ENCODE peak calls at places on chromosomes 11 and 22, in six cellular contexts. D is K562, Q is A549, C is stomach, H is prostate gland, Z is right lobe of liver. X is an unnamed sample. For H3K4me1 and H3K9me3, the result is how much of the 10 kb centered on the place peaks cover.

GRCh38 chr11:112161012-112161411 is 2.9 kb downstream of the IL18 start:
- DNase-seq in H (no peak), Z (no peak), D (no peak), Q (no peak), C (no peak), X (no peak)

GRCh38 chr11:1863352-1864215 is 10.7 kb downstream of the LSP1 start:
- DNase-seq in D (peak), H (peak), Q (peak), Z (peak), C (peak), X (peak)

GRCh38 chr11:7511405-7511804 is 2.4 kb upstream of the PPFIBP2 start:
- DNase-seq in D (no peak), Q (no peak), C (peak), Z (peak), H (peak), X (peak)

GRCh38 chr11:13761712-13762111 is 93.2 kb downstream of the FAR1 start:
- DNase-seq in H (no peak), Z (no peak), Q (no peak), C (no peak), D (no peak), X (no peak)

GRCh38 chr11:117944554-117944953 is 15.4 kb upstream of the TMPRSS13 start:
- DNase-seq in C (peak), Q (no peak), D (no peak), Z (no peak), H (no peak), X (no peak)

GRCh38 chr22:40414838-40415505 is 44.6 kb downstream of the SGSM3 start:
- DNase-seq in C (no peak), Z (no peak), D (no peak), H (no peak), Q (no peak), X (no peak)

GRCh38 chr11:73426184-73426845 is 50.1 kb downstream of the RELT start:
- DNase-seq in D (no peak), Z (no peak), Q (no peak), C (no peak), H (no peak), X (no peak)

GRCh38 chr11:69050592-69051380 is 2.1 kb downstream of the TPCN2 start:
- DNase-seq in Q (no peak), Z (no peak), D (no peak), H (no peak), C (no peak), X (no peak)

GRCh38 chr11:57417056-57417455 is 9.9 kb downstream of the SLC43A3 start:
- DNase-seq in D (no peak), Q (no peak), Z (no peak), C (no peak), H (no peak), X (peak)

GRCh38 chr11:9219572-9219971 is 45.6 kb downstream of the DENND5A start:
- DNase-seq in D (no peak), Q (no peak), Z (no peak), H (no peak), C (no peak), X (no peak)

GRCh38 chr11:58928691-58929090 is 10.6 kb upstream of the GLYATL1 start:
- DNase-seq in Z (no peak), H (no peak), D (no peak), C (no peak), Q (no peak), X (no peak)

GRCh38 chr11:132670921-132671675 is 861.2 kb downstream of the OPCML start:
- DNase-seq in H (no peak), C (no peak), Z (no peak), D (no peak), Q (no peak), X (no peak)

GRCh38 chr22:45531944-45532631 is 29.4 kb downstream of the FBLN1 start:
- DNase-seq in C (no peak), Q (no peak), H (no peak), Z (no peak), D (no peak), X (no peak)

GRCh38 chr11:9385288-9385902 is 943 bp downstream of the IPO7 start:
- DNase-seq in D (peak), C (peak), Z (no peak), Q (peak), H (no peak), X (no peak)

GRCh38 chr22:23215294-23216204 is 35.2 kb downstream of the BCR start:
- DNase-seq in Q (no peak), Z (peak), H (no peak), C (peak), D (peak), X (peak)

GRCh38 chr11:55658031-55658573 is 3.9 kb upstream of the OR4C6 start:
- DNase-seq in D (no peak), C (no peak), H (no peak), Z (no peak), Q (no peak), X (no peak)

GRCh38 chr22:41302016-41302767 is 867 bp downstream of the ZC3H7B start:
- DNase-seq in H (no peak), Z (peak), D (peak), C (no peak), Q (no peak), X (no peak)

GRCh38 chr11:108733479-108734116 is 68.7 kb downstream of the DDX10 start:
- DNase-seq in C (no peak), D (peak), Z (no peak), Q (no peak), H (no peak), X (no peak)

GRCh38 chr22:22179858-22180257 is 64.7 kb upstream of the VPREB1 start:
- DNase-seq in H (no peak), D (no peak), Q (no peak), C (no peak), Z (no peak), X (no peak)

GRCh38 chr11:74443071-74443864 is 24.1 kb downstream of the KCNE3 start:
- DNase-seq in Q (peak), H (peak), D (no peak), C (peak), Z (peak), X (no peak)

GRCh38 chr11:109984634-109985289 is 108.4 kb upstream of the ZC3H12C start:
- DNase-seq in Q (no peak), C (no peak), D (no peak), Z (no peak), H (no peak), X (no peak)

GRCh38 chr11:6481924-6482275 is 599 bp downstream of the TIMM10B start:
- DNase-seq in D (no peak), Z (no peak), H (no peak), C (no peak), Q (no peak), X (no peak)

GRCh38 chr11:4181780-4182721 is 87.5 kb downstream of the RRM1 start:
- DNase-seq in Q (peak), H (peak), D (peak), C (peak), Z (peak), X (peak)

GRCh38 chr22:32546480-32546879 is 71.9 kb downstream of the FBXO7 start:
- DNase-seq in Q (no peak), Z (no peak), C (no peak), H (no peak), D (no peak), X (no peak)

GRCh38 chr11:96075532-96075959 is 151.6 kb upstream of the MTMR2 start:
- DNase-seq in C (no peak), Z (no peak), Q (no peak), D (no peak), H (no peak), X (no peak)

GRCh38 chr11:62573006-62573591 is 592 bp downstream of the EEF1G start:
- DNase-seq in D (no peak), C (no peak), Z (peak), Q (no peak), H (no peak), X (peak)

GRCh38 chr22:31488988-31489617 is 539 bp downstream of the EIF4ENIF1 start:
- DNase-seq in H (peak), Q (no peak), Z (peak), C (peak), D (peak), X (peak)

GRCh38 chr11:57121996-57122395 is 59.8 kb upstream of the LRRC55 start:
- DNase-seq in C (no peak), H (no peak), D (peak), Q (no peak), Z (no peak), X (no peak)

GRCh38 chr11:14748093-14748492 is 104.5 kb downstream of the PDE3B start:
- DNase-seq in D (no peak), H (no peak), Z (no peak), Q (no peak), C (no peak), X (no peak)

GRCh38 chr22:40279017-40279416 is 67.3 kb upstream of the ADSL start:
- DNase-seq in D (no peak), H (no peak), Q (no peak), Z (no peak), C (no peak), X (no peak)

GRCh38 chr11:46281374-46281831 is 3.9 kb downstream of the CREB3L1 start:
- DNase-seq in D (peak), H (peak), Z (no peak), Q (no peak), C (peak), X (peak)

GRCh38 chr11:128341280-128341679 is 246.1 kb downstream of the ETS1 start:
- DNase-seq in Z (no peak), H (no peak), C (no peak), Q (no peak), D (no peak), X (no peak)

DNA sequence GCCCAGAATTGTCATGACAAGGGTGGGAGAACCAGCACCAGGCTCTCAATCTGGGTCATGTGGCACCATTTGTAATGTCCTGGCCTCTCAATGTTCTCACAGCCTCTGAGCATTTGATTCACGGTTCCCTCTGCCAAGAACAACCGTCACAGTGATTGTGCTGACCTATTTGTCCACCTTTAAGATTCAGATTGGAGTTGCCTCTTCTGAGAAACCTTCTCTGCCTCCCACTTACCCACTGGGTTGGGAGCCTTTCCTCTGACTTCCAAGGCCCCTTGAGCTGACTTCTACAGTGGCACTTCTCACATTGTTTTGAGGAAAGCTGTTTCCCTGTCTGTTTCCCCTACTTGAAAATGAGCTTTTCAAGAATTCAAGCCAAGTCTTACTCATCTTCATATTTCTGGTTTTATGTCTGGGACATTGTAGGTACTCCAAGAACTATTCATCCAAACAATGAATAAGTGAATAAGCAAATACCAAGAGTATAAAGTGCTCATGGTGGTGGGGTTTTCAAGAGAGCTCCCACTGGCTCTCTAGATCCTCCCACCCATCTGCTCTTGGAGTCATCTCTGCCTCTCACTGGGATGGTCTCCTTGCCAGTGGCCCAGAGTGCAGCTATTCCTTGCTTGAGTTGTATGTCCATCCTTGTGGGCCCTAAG is 126.4 kb upstream of the E2F8 start:
- DNase-seq in H (no peak), C (no peak), Z (no peak), Q (no peak), D (no peak), X (no peak)
- H3K4me1 ChIP-seq in H (under half), C (under half), Z (under half), Q (under half), D (under half), X (under half)

GRCh38 chr11:102603091-102603490 is 22.0 kb downstream of the MMP20 start:
- DNase-seq in Q (no peak), C (no peak), H (peak), D (no peak), Z (no peak), X (peak)
- H3K9me3 ChIP-seq in Q (under half), C (under half), H (under half), D (under half), Z (under half), X (under half)

GRCh38 chr11:12249590-12250260 is 127.6 kb upstream of the PARVA start:
- DNase-seq in Z (no peak), H (peak), D (no peak), C (peak), Q (no peak), X (peak)
- TF ChIP-seq POLR2A in Z (no peak), H (no peak), D (no peak), C (no peak), Q (no peak), X (no peak)

GRCh38 chr11:47494996-47495855 is 46.3 kb upstream of the RAPSN start:
- DNase-seq in Z (no peak), D (no peak), H (no peak), C (no peak), Q (no peak), X (no peak)

GRCh38 chr11:47498584-47499152 is 49.7 kb upstream of the RAPSN start:
- DNase-seq in H (no peak), C (no peak), D (no peak), Z (peak), Q (no peak), X (no peak)

GRCh38 chr11:47495856-47496217 is 46.9 kb upstream of the RAPSN start:
- DNase-seq in D (no peak), H (no peak), Q (no peak), C (no peak), Z (no peak), X (no peak)

GRCh38 chr11:47498149-47498548 is 49.2 kb upstream of the RAPSN start:
- DNase-seq in Z (no peak), D (no peak), C (no peak), Q (no peak), H (no peak), X (no peak)

GRCh38 chr11:47496808-47497207 is 47.9 kb upstream of the RAPSN start:
- DNase-seq in Q (no peak), H (no peak), D (no peak), C (no peak), Z (no peak), X (no peak)
- H3K4me1 ChIP-seq in Q (under half), H (under half), D (under half), C (half or more), Z (under half), X (under half)

GRCh38 chr11:94648789-94649188 is 81.6 kb downstream of the PIWIL4 start:
- DNase-seq in H (no peak), Q (no peak), D (no peak), Z (no peak), C (no peak), X (no peak)
- H3K9me3 ChIP-seq in H (under half), Q (under half), D (under half), Z (under half), C (under half), X (under half)

GRCh38 chr11:105109855-105110750 is 29.5 kb downstream of the CARD18 start:
- DNase-seq in D (no peak), Z (no peak), Q (no peak), C (no peak), H (no peak), X (no peak)
- TF ChIP-seq POLR2A in D (no peak), Z (no peak), Q (no peak), C (no peak), H (no peak), X (no peak)

X was measured in testis.